ENCODE peak calls at places on chromosomes 1 and 21, in four cellular contexts. W, Z, U and K are unnamed samples.

GRCh38 chr1:218390625-218391024 is 45.5 kb downstream of the TGFB2 start:
- DNase-seq in W (no peak), Z (peak; percentile 91), U (no peak), K (no peak)

GRCh38 chr1:81420760-81421159 is 380.0 kb upstream of the ADGRL2 start:
- DNase-seq in W (no peak), Z (no peak), U (no peak), K (no peak)

GRCh38 chr1:244665771-244666217 is 12.9 kb downstream of the DESI2 start:
- DNase-seq in W (no peak), Z (no peak), U (no peak), K (peak; percentile 94)

GRCh38 chr1:168287237-168287664 is 6.6 kb downstream of the TBX19 start:
- DNase-seq in W (peak; percentile 24), Z (peak; percentile 55), U (no peak), K (peak; percentile 49)

GRCh38 chr1:110196917-110197782 is 13.0 kb upstream of the KCNC4 start:
- DNase-seq in W (peak; percentile 50), Z (peak; percentile 34), U (no peak), K (peak; percentile 59)

GRCh38 chr1:105632342-105633196 is 1423.9 kb upstream of the PRMT6 start:
- DNase-seq in W (no peak), Z (no peak), U (no peak), K (no peak)

GRCh38 chr1:83090195-83090594 is 908.7 kb downstream of the TTLL7 start:
- DNase-seq in W (no peak), Z (no peak), U (no peak), K (no peak)

GRCh38 chr21:45179568-45180288 is 105.3 kb downstream of the ADARB1 start:
- DNase-seq in W (no peak), Z (no peak), U (no peak), K (no peak)

GRCh38 chr1:116869611-116870010 is 40.1 kb upstream of the PTGFRN start:
- DNase-seq in W (no peak), Z (no peak), U (no peak), K (no peak)

GRCh38 chr1:4174291-4175200 is 274.5 kb upstream of the C1orf174 start:
- DNase-seq in W (no peak), Z (no peak), U (no peak), K (no peak)

GRCh38 chr1:220528679-220529529 is 968 bp downstream of the MARK1 start:
- DNase-seq in W (no peak), Z (peak; percentile 27), U (no peak), K (no peak)

GRCh38 chr1:231091853-231092301 is 51.8 kb upstream of the FAM89A start:
- DNase-seq in W (peak; percentile 61), Z (peak; percentile 61), U (peak; percentile 33), K (peak; percentile 68)

GRCh38 chr1:42424201-42424600 is 31.6 kb downstream of the ZMYND12 start:
- DNase-seq in W (no peak), Z (no peak), U (no peak), K (no peak)

GRCh38 chr1:980137-980571 is 1.7 kb downstream of the PERM1 start:
- DNase-seq in W (no peak), Z (no peak), U (no peak), K (no peak)

GRCh38 chr1:94801919-94802546 is 18.1 kb upstream of the SLC44A3 start:
- DNase-seq in W (peak; percentile 66), Z (peak; percentile 71), U (peak; percentile 19), K (peak; percentile 90)

GRCh38 chr1:201742955-201743805 is 85.8 kb upstream of the IPO9 start:
- DNase-seq in W (no peak), Z (no peak), U (no peak), K (no peak)

GRCh38 chr1:221602866-221603265 is 139.0 kb downstream of the DUSP10 start:
- DNase-seq in W (peak; percentile 30), Z (no peak), U (no peak), K (no peak)

GRCh38 chr1:19208710-19209438 is 1.2 kb downstream of the UBR4 start:
- DNase-seq in W (no peak), Z (peak; percentile 52), U (no peak), K (no peak)

GRCh38 chr1:101314244-101314643 is 77.4 kb downstream of the S1PR1 start:
- DNase-seq in W (no peak), Z (no peak), U (no peak), K (no peak)

GRCh38 chr1:220804202-220804586 is 17.5 kb downstream of the MTARC1 start:
- DNase-seq in W (no peak), Z (no peak), U (no peak), K (no peak)

GRCh38 chr1:157154940-157155514 is 16.8 kb upstream of the ETV3 start:
- DNase-seq in W (peak; percentile 71), Z (peak; percentile 82), U (no peak), K (peak; percentile 74)

GRCh38 chr1:103129255-103129654 is 20.9 kb upstream of the COL11A1 start:
- DNase-seq in W (no peak), Z (no peak), U (no peak), K (no peak)

GRCh38 chr1:22731924-22732522 is 21.4 kb downstream of the EPHB2 start:
- DNase-seq in W (peak; percentile 43), Z (no peak), U (no peak), K (peak; percentile 28)

GRCh38 chr1:202225131-202225530 is 31.5 kb downstream of the LGR6 start:
- DNase-seq in W (no peak), Z (no peak), U (no peak), K (no peak)

GRCh38 chr21:46540087-46540710 is 64.7 kb downstream of the S100B start:
- DNase-seq in W (no peak), Z (no peak), U (no peak), K (no peak)

GRCh38 chr1:101613549-101613948 is 376.7 kb downstream of the S1PR1 start:
- DNase-seq in W (no peak), Z (peak; percentile 71), U (no peak), K (no peak)

GRCh38 chr1:161131721-161132409 is 602 bp downstream of the DEDD start:
- DNase-seq in W (no peak), Z (peak; percentile 31), U (no peak), K (peak; percentile 28)

GRCh38 chr1:117659565-117660264 is 53.9 kb downstream of the TENT5C start:
- DNase-seq in W (no peak), Z (no peak), U (no peak), K (no peak)

GRCh38 chr1:227946624-227947424 is 908 bp downstream of the WNT9A start:
- DNase-seq in W (peak; percentile 80), Z (no peak), U (no peak), K (peak; percentile 59)

GRCh38 chr1:227944931-227945890 is 2.5 kb downstream of the WNT9A start:
- DNase-seq in W (no peak), Z (no peak), U (no peak), K (no peak)

GRCh38 chr1:227947425-227947677 is 381 bp downstream of the WNT9A start:
- DNase-seq in W (peak; percentile 36), Z (peak; percentile 39), U (no peak), K (no peak)

GRCh38 chr1:227944066-227944930 is 3.4 kb downstream of the WNT9A start:
- DNase-seq in W (no peak), Z (no peak), U (no peak), K (no peak)

GRCh38 chr1:227945891-227946623 is 1.7 kb downstream of the WNT9A start:
- DNase-seq in W (peak; percentile 63), Z (peak; percentile 91), U (no peak), K (peak; percentile 59)
- H3K4me3 ChIP-seq in W (peak overlapping the region; percentile 66), Z (peak overlapping the region; percentile 29), U (no peak overlapping the region), K (no peak overlapping the region)

GRCh38 chr1:108045370-108045950 is 80.5 kb upstream of the VAV3 start:
- DNase-seq in W (no peak), Z (no peak), U (no peak), K (no peak)
- TF ChIP-seq MAX in W (no peak), Z (no peak), U (no peak), K (no peak)

GRCh38 chr1:45518910-45519309 is 2.8 kb downstream of the PRDX1 start:
- DNase-seq in W (no peak), Z (peak; percentile 33), U (no peak), K (no peak)

GRCh38 chr1:45526135-45526644 is 4.5 kb upstream of the PRDX1 start:
- DNase-seq in W (no peak), Z (no peak), U (no peak), K (no peak)

GRCh38 chr1:45521413-45522323 is at the start of gene PRDX1:
- DNase-seq in W (peak; percentile 95), Z (peak; percentile 96), U (peak; percentile 91), K (peak; percentile 97)

GRCh38 chr1:45522324-45523104 is 830 bp upstream of the PRDX1 start:
- DNase-seq in W (peak; percentile 85), Z (no peak), U (no peak), K (no peak)
- TF ChIP-seq POLR2A in W (no peak), Z (no peak), U (no peak), K (no peak)

GRCh38 chr1:31760901-31761470 is 3.2 kb downstream of the ADGRB2 start:
- DNase-seq in W (peak; percentile 58), Z (no peak), U (no peak), K (peak; percentile 81)
- H3K4me3 ChIP-seq in W (peak overlapping the region; percentile 80), Z (no peak overlapping the region), U (peak overlapping the region; percentile 67), K (peak overlapping the region; percentile 32)

GRCh38 chr1:26169201-26169600 is 438 bp upstream of the C1orf232 start:
- DNase-seq in W (no peak), Z (no peak), U (no peak), K (no peak)

GRCh38 chr1:26168410-26169167 is at the start of gene C1orf232:
- DNase-seq in W (no peak), Z (no peak), U (no peak), K (no peak)

GRCh38 chr1:26170472-26170821 is 739 bp downstream of the ZNF593 start:
- DNase-seq in W (no peak), Z (no peak), U (no peak), K (no peak)

GRCh38 chr1:26169669-26170471 is at the start of gene ZNF593:
- DNase-seq in W (peak; percentile 91), Z (peak; percentile 88), U (peak; percentile 78), K (peak; percentile 92)

GRCh38 chr1:26171084-26172072 is at the start of gene ZNF593OS:
- DNase-seq in W (no peak), Z (no peak), U (no peak), K (no peak)
- TF ChIP-seq MAX in W (no peak), Z (no peak), U (no peak), K (no peak)

GRCh38 chr1:2229032-2229920 is 1.2 kb downstream of the SKI start:
- DNase-seq in W (peak; percentile 68), Z (peak; percentile 67), U (no peak), K (peak; percentile 85)
- TF ChIP-seq POLR2A in W (no peak), Z (no peak), U (no peak), K (no peak)